ENCODE peak calls at places on chromosomes 1 and 21, in five cellular contexts. One of them, this sample, is unnamed. For H3K36me3, the result is how much of the 10 kb centered on the place peaks cover.

GRCh38 chr21:41705546-41706262 is 61.1 kb downstream of the RIPK4 start:
- DNase-seq in K562: no peak
- DNase-seq in suprapubic skin: no peak
- DNase-seq in stomach: no peak
- DNase-seq in ovary: no peak
- DNase-seq in this sample: no peak

GRCh38 chr1:196608401-196609113 is at the start of gene KCNT2:
- DNase-seq in K562: peak
- DNase-seq in suprapubic skin: peak
- DNase-seq in stomach: peak
- DNase-seq in ovary: peak
- DNase-seq in this sample: peak

GRCh38 chr1:52460686-52461085 is 56.3 kb downstream of the PRPF38A start:
- DNase-seq in K562: no peak
- DNase-seq in suprapubic skin: no peak
- DNase-seq in stomach: no peak
- DNase-seq in ovary: no peak
- DNase-seq in this sample: no peak

GRCh38 chr1:46486432-46487015 is 3.1 kb upstream of the DMBX1 start:
- DNase-seq in K562: no peak
- DNase-seq in suprapubic skin: no peak
- DNase-seq in stomach: no peak
- DNase-seq in ovary: no peak
- DNase-seq in this sample: no peak

GRCh38 chr1:233389867-233390266 is 62.3 kb downstream of the MAP3K21 start:
- DNase-seq in K562: no peak
- DNase-seq in suprapubic skin: no peak
- DNase-seq in stomach: no peak
- DNase-seq in ovary: no peak
- DNase-seq in this sample: no peak

GRCh38 chr1:22969224-22969829 is 3.3 kb downstream of the LACTBL1 start:
- DNase-seq in K562: no peak
- DNase-seq in suprapubic skin: no peak
- DNase-seq in stomach: no peak
- DNase-seq in ovary: no peak
- DNase-seq in this sample: peak

GRCh38 chr1:228063251-228064191 is 19.0 kb upstream of the ARF1 start:
- DNase-seq in K562: no peak
- DNase-seq in suprapubic skin: peak
- DNase-seq in stomach: peak
- DNase-seq in ovary: peak
- DNase-seq in this sample: no peak

GRCh38 chr1:230102046-230102445 is 35.0 kb downstream of the GALNT2 start:
- DNase-seq in K562: no peak
- DNase-seq in suprapubic skin: no peak
- DNase-seq in stomach: no peak
- DNase-seq in ovary: no peak
- DNase-seq in this sample: no peak

GRCh38 chr1:100249155-100249536 is 488 bp downstream of the DBT start:
- DNase-seq in K562: peak
- DNase-seq in suprapubic skin: no peak
- DNase-seq in stomach: no peak
- DNase-seq in ovary: no peak
- DNase-seq in this sample: no peak

GRCh38 chr1:6396998-6397397 is 3.4 kb upstream of the ACOT7 start:
- DNase-seq in K562: no peak
- DNase-seq in suprapubic skin: no peak
- DNase-seq in stomach: no peak
- DNase-seq in ovary: no peak
- DNase-seq in this sample: no peak

GRCh38 chr1:214404571-214405213 is 123.7 kb downstream of the SMYD2 start:
- DNase-seq in K562: no peak
- DNase-seq in suprapubic skin: no peak
- DNase-seq in stomach: no peak
- DNase-seq in ovary: no peak
- DNase-seq in this sample: no peak

GRCh38 chr1:159839135-159839849 is 12.6 kb downstream of the SLAMF8 start:
- DNase-seq in K562: peak
- DNase-seq in suprapubic skin: no peak
- DNase-seq in stomach: no peak
- DNase-seq in ovary: no peak
- DNase-seq in this sample: no peak

GRCh38 chr1:168476588-168477379 is 67.0 kb downstream of the XCL2 start:
- DNase-seq in K562: no peak
- DNase-seq in suprapubic skin: no peak
- DNase-seq in stomach: no peak
- DNase-seq in ovary: no peak
- DNase-seq in this sample: no peak

GRCh38 chr1:41773144-41773571 is 145.6 kb downstream of the HIVEP3 start:
- DNase-seq in K562: no peak
- DNase-seq in suprapubic skin: no peak
- DNase-seq in stomach: peak
- DNase-seq in ovary: no peak
- DNase-seq in this sample: no peak

GRCh38 chr1:15756143-15757015 is 2.2 kb upstream of the FBLIM1 start:
- DNase-seq in K562: no peak
- DNase-seq in suprapubic skin: no peak
- DNase-seq in stomach: peak
- DNase-seq in ovary: no peak
- DNase-seq in this sample: peak

GRCh38 chr1:211703812-211704566 is 28.6 kb upstream of the NEK2 start:
- DNase-seq in K562: no peak
- DNase-seq in suprapubic skin: no peak
- DNase-seq in stomach: peak
- DNase-seq in ovary: no peak
- DNase-seq in this sample: no peak

GRCh38 chr1:62962794-62963776 is 179.2 kb downstream of the ATG4C start:
- DNase-seq in K562: peak
- DNase-seq in suprapubic skin: no peak
- DNase-seq in stomach: peak
- DNase-seq in ovary: no peak
- DNase-seq in this sample: peak

GRCh38 chr1:117342397-117342796 is 24.9 kb upstream of the MAN1A2 start:
- DNase-seq in K562: no peak
- DNase-seq in suprapubic skin: no peak
- DNase-seq in stomach: no peak
- DNase-seq in ovary: no peak
- DNase-seq in this sample: no peak

GRCh38 chr1:223226271-223226670 is 83.2 kb upstream of the TLR5 start:
- DNase-seq in K562: no peak
- DNase-seq in suprapubic skin: peak
- DNase-seq in stomach: no peak
- DNase-seq in ovary: no peak
- DNase-seq in this sample: no peak

GRCh38 chr1:111846842-111847241 is 91.1 kb downstream of the DDX20 start:
- DNase-seq in K562: no peak
- DNase-seq in suprapubic skin: no peak
- DNase-seq in stomach: no peak
- DNase-seq in ovary: no peak
- DNase-seq in this sample: no peak

DNA sequence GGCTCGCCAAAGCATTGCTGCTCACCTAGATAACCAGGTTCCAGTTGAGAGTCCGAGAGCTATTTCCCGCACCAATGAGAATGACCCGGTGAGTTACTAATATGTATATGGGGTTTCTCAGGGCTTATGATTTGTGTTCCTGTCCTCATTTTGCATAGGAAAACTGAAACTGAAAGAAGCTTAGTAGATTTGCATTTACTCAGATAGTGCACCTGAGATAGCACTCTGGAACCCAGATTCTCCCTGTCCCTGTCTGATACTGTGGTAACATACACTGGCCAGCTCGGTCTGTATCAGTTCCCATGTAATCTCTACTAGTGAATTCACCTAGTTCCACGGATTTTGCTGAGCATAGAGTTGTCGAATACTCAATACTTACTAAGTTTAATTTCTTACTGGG is 28.1 kb downstream of the DAP3 start:
- DNase-seq in K562: no peak
- DNase-seq in suprapubic skin: no peak
- DNase-seq in stomach: no peak
- DNase-seq in ovary: no peak
- DNase-seq in this sample: peak
- H3K36me3 ChIP-seq in K562: half or more
- H3K36me3 ChIP-seq in suprapubic skin: under half
- H3K36me3 ChIP-seq in stomach: under half
- H3K36me3 ChIP-seq in ovary: under half
- H3K36me3 ChIP-seq in this sample: under half

GRCh38 chr1:234981758-234982157 is 146.9 kb downstream of the TOMM20 start:
- DNase-seq in K562: no peak
- DNase-seq in suprapubic skin: no peak
- DNase-seq in stomach: no peak
- DNase-seq in ovary: no peak
- DNase-seq in this sample: no peak

GRCh38 chr1:234978397-234979291 is 150.0 kb downstream of the TOMM20 start:
- DNase-seq in K562: peak
- DNase-seq in suprapubic skin: no peak
- DNase-seq in stomach: peak
- DNase-seq in ovary: peak
- DNase-seq in this sample: peak

GRCh38 chr1:234979316-234980223 is 149.1 kb downstream of the TOMM20 start:
- DNase-seq in K562: no peak
- DNase-seq in suprapubic skin: peak
- DNase-seq in stomach: no peak
- DNase-seq in ovary: no peak
- DNase-seq in this sample: no peak

GRCh38 chr1:234980224-234980656 is 148.4 kb downstream of the TOMM20 start:
- DNase-seq in K562: no peak
- DNase-seq in suprapubic skin: no peak
- DNase-seq in stomach: no peak
- DNase-seq in ovary: no peak
- DNase-seq in this sample: no peak

GRCh38 chr1:234980657-234981396 is 147.8 kb downstream of the TOMM20 start:
- DNase-seq in K562: peak
- DNase-seq in suprapubic skin: peak
- DNase-seq in stomach: peak
- DNase-seq in ovary: peak
- DNase-seq in this sample: peak
- TF ChIP-seq POLR2A in K562: no peak
- TF ChIP-seq POLR2A in suprapubic skin: peak
- TF ChIP-seq POLR2A in stomach: no peak
- TF ChIP-seq POLR2A in ovary: peak
- TF ChIP-seq POLR2A in this sample: peak

GRCh38 chr1:27496604-27497155 is 6.7 kb upstream of the WASF2 start:
- DNase-seq in K562: no peak
- DNase-seq in suprapubic skin: peak
- DNase-seq in stomach: no peak
- DNase-seq in ovary: peak
- DNase-seq in this sample: no peak
- TF ChIP-seq EP300 in K562: no peak
- TF ChIP-seq EP300 in suprapubic skin: no peak
- TF ChIP-seq EP300 in stomach: no peak
- TF ChIP-seq EP300 in ovary: no peak
- TF ChIP-seq EP300 in this sample: no peak

GRCh38 chr1:75792091-75792490 is 4.6 kb upstream of the MSH4 start:
- DNase-seq in K562: no peak
- DNase-seq in suprapubic skin: no peak
- DNase-seq in stomach: no peak
- DNase-seq in ovary: no peak
- DNase-seq in this sample: no peak
- H3K36me3 ChIP-seq in K562: half or more
- H3K36me3 ChIP-seq in suprapubic skin: half or more
- H3K36me3 ChIP-seq in stomach: under half
- H3K36me3 ChIP-seq in ovary: under half
- H3K36me3 ChIP-seq in this sample: under half